ENCODE peak calls at places on chromosomes 13 and 19, in ten cellular contexts. T is skeletal muscle cell, E is epithelial cell of esophagus, Y is heart right ventricle, Z is adipocyte, Q is testis, X is GM23248, B is psoas muscle, G is PC-3, A is neuronal stem cell. H is an unnamed sample.

GRCh38 chr13:51874651-51875050 is 12.9 kb downstream of the CCDC70 start:
- DNase-seq in G (no peak), E (no peak), T (no peak), Z (peak), B (no peak), Q (no peak), Y (no peak), A (no peak), X (no peak), H (peak)

GRCh38 chr13:45036206-45036605 is 46.9 kb downstream of the GPALPP1 start:
- DNase-seq in A (no peak), Y (no peak), Q (no peak), B (no peak), Z (no peak), G (no peak), E (no peak), X (no peak), T (no peak), H (no peak)

GRCh38 chr13:113603116-113603710 is 18.7 kb downstream of the TFDP1 start:
- DNase-seq in B (peak), G (no peak), Y (no peak), Z (no peak), X (no peak), Q (no peak), E (no peak), A (no peak), T (no peak), H (no peak)

GRCh38 chr13:104740616-104741222 is 1674.5 kb upstream of the SLC10A2 start:
- DNase-seq in B (no peak), Z (no peak), E (no peak), Q (no peak), X (no peak), G (no peak), Y (no peak), T (no peak), A (no peak), H (no peak)

GRCh38 chr19:32677657-32678056 is 2.0 kb downstream of the RGS9BP start:
- DNase-seq in E (no peak), Z (no peak), G (no peak), Q (no peak), B (peak), X (no peak), A (peak), T (no peak), Y (no peak), H (peak)

GRCh38 chr19:46728693-46729339 is 11.9 kb upstream of the PRKD2 start:
- DNase-seq in B (peak), Z (peak), E (peak), A (peak), T (no peak), G (peak), Y (peak), X (peak), Q (peak), H (peak)

GRCh38 chr13:31101511-31102170 is 60.1 kb downstream of the HSPH1 start:
- DNase-seq in B (no peak), X (peak), Q (no peak), Z (no peak), E (no peak), G (no peak), Y (peak), A (no peak), T (no peak), H (no peak)

GRCh38 chr13:24307211-24308067 is 1.9 kb upstream of the C1QTNF9 start:
- DNase-seq in Z (no peak), Y (no peak), A (no peak), X (no peak), E (no peak), T (no peak), Q (peak), B (no peak), G (peak), H (no peak)

GRCh38 chr13:39363393-39363792 is 239.6 kb downstream of the LHFPL6 start:
- DNase-seq in G (no peak), Z (no peak), X (no peak), Y (no peak), T (no peak), B (no peak), Q (no peak), E (no peak), A (no peak), H (no peak)

GRCh38 chr19:23002690-23003422 is at the start of gene ZNF728:
- DNase-seq in T (no peak), Q (peak), A (no peak), B (peak), G (no peak), E (no peak), Z (no peak), X (no peak), Y (peak), H (no peak)
- H3K4me3 ChIP-seq in T (no peak), Q (peak), A (no peak), B (peak), G (no peak), E (no peak), Z (peak), X (no peak), Y (peak), H (no peak)

GRCh38 chr13:36992362-36992761 is 6.8 kb downstream of the ALG5 start:
- DNase-seq in T (no peak), Q (no peak), Y (no peak), G (no peak), X (no peak), E (no peak), B (no peak), Z (no peak), A (no peak), H (no peak)
- H3K4me3 ChIP-seq in T (no peak), Q (no peak), Y (no peak), G (no peak), X (no peak), E (no peak), B (no peak), Z (no peak), A (no peak), H (no peak)

GRCh38 chr19:1857648-1858326 is 5.6 kb downstream of the KLF16 start:
- DNase-seq in B (no peak), A (no peak), X (no peak), G (no peak), Y (no peak), Z (no peak), Q (no peak), E (no peak), T (no peak), H (no peak)

GRCh38 chr19:1856345-1856697 is 7.1 kb downstream of the KLF16 start:
- DNase-seq in B (no peak), E (no peak), Q (no peak), Z (no peak), X (peak), T (no peak), Y (no peak), G (no peak), A (no peak), H (no peak)

GRCh38 chr19:1855828-1856255 is 7.5 kb downstream of the KLF16 start:
- DNase-seq in Q (no peak), Z (peak), X (peak), G (no peak), T (no peak), B (no peak), E (no peak), Y (no peak), A (no peak), H (no peak)

GRCh38 chr19:1858412-1859081 is 4.8 kb downstream of the KLF16 start:
- DNase-seq in Y (no peak), E (no peak), A (no peak), G (no peak), X (no peak), Q (no peak), Z (no peak), T (no peak), B (no peak), H (no peak)

DNA sequence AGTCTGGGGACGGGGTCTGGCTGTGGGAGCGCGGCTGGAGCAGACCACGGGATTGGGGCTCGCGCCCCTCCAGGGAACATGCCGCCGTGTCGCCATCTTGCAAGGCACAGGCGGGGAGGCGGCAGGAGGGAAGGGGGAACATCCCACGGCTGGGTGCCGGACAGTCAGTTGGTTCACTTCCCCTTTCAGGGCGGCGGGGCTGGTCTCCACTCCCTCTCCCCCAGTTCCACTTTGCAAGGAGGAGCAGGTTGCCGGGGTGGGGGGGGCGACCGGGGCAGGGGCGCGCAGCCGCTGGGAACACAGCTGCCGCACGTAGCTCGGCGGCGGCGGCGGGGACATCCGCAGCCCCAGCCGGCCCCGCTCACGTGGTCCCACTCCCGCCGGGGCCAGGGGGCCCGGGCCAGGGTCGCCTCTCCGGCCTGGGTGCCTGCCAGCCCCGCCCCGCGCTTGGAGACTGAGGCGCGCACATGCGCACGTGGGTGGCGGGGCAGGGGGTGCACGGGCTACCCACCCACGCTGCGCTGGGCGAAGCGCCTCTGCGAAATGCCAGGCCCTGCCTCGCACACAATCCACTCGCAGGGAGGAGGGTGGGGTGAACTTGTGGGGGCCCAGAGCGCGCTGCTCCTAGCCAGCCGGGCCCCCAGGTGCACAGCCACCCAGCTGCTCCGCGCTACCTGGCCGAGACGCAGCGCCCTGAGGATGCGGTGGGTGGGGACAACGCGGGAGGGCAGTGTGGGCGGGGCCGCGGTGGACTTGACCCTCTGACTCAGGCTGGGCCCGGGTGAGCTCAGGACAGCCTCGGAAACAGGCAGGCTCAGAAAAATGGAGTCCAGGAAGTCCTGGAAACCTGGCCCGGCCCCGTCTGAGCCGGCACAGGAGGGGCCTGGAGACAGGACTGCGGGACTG is 6.4 kb downstream of the KLF16 start:
- DNase-seq in T (no peak), E (peak), A (no peak), Y (peak), Z (peak), X (peak), Q (peak), G (peak), B (peak), H (peak)
- H3K4me3 ChIP-seq in T (peak), E (peak), A (peak), Y (peak), Z (peak), X (peak), Q (peak), G (no peak), B (peak), H (peak)

GRCh38 chr13:29901714-29902631 is 51.6 kb upstream of the UBL3 start:
- DNase-seq in B (peak), Y (no peak), E (peak), G (peak), Q (no peak), T (peak), X (peak), A (no peak), Z (peak), H (peak)
- H3K4me3 ChIP-seq in B (no peak), Y (no peak), E (no peak), G (no peak), Q (no peak), T (no peak), X (peak), A (no peak), Z (peak), H (no peak)

DNA sequence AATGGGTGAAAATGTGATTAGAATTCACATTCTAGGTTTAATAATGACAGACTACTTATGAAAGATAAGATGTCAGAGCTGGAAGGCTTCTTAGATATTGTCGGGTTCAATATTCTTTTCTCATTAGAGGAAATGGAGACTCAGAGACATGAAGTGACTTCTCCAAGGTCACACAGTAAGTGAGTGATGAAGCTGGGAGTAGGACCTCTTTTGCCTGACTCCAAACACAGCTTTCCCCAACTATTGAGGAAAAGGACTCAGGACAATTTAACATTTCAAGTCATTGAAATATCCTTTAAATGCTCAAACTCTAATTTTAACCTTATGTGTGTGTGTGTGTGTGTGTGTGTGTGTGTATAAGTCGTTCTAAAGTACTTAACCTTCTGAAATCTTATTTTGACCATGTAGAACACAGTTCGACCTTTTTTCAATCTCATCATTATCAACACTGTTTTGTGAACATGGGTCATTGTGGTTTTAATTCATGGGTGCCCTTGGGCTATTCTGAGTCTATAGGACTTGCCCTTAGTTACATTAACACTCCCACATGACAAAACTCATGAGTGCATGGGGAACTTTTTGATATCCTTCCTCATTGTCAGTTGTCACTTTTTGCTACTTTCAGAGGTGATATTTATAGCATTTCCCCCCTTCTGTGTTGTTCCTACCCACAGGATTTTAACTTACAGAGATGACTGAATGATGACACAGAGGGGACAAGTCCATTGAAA is 53.0 kb downstream of the LRCH1 start:
- DNase-seq in Q (no peak), Z (no peak), T (no peak), Y (no peak), E (no peak), B (no peak), A (no peak), X (no peak), G (peak), H (no peak)
- H3K4me3 ChIP-seq in Q (no peak), Z (no peak), T (no peak), Y (no peak), E (no peak), B (no peak), A (no peak), X (no peak), G (no peak), H (no peak)

GRCh38 chr19:8638078-8638619 is 7.7 kb downstream of the NFILZ start:
- DNase-seq in X (no peak), A (no peak), Z (peak), T (no peak), Y (no peak), Q (peak), B (no peak), E (no peak), G (peak), H (no peak)
- H3K4me3 ChIP-seq in X (no peak), A (peak), Z (no peak), T (no peak), Y (no peak), Q (no peak), B (no peak), E (no peak), G (peak), H (no peak)

GRCh38 chr19:34431681-34432402 is 3.7 kb downstream of the UBA2 start:
- DNase-seq in Z (peak), B (no peak), A (no peak), X (no peak), T (no peak), G (no peak), Y (no peak), E (no peak), Q (no peak), H (peak)

GRCh38 chr19:34432797-34433196 is 4.6 kb downstream of the UBA2 start:
- DNase-seq in Z (no peak), G (no peak), X (no peak), Y (peak), E (no peak), B (no peak), A (no peak), Q (peak), T (no peak), H (peak)

GRCh38 chr19:34428549-34429285 is 536 bp downstream of the UBA2 start:
- DNase-seq in X (peak), Y (peak), Q (peak), G (peak), E (peak), B (peak), A (peak), T (no peak), Z (peak), H (peak)

GRCh38 chr19:34429553-34429952 is 1.4 kb downstream of the UBA2 start:
- DNase-seq in A (no peak), Q (no peak), Z (no peak), B (no peak), G (no peak), E (no peak), T (no peak), Y (no peak), X (no peak), H (no peak)

DNA sequence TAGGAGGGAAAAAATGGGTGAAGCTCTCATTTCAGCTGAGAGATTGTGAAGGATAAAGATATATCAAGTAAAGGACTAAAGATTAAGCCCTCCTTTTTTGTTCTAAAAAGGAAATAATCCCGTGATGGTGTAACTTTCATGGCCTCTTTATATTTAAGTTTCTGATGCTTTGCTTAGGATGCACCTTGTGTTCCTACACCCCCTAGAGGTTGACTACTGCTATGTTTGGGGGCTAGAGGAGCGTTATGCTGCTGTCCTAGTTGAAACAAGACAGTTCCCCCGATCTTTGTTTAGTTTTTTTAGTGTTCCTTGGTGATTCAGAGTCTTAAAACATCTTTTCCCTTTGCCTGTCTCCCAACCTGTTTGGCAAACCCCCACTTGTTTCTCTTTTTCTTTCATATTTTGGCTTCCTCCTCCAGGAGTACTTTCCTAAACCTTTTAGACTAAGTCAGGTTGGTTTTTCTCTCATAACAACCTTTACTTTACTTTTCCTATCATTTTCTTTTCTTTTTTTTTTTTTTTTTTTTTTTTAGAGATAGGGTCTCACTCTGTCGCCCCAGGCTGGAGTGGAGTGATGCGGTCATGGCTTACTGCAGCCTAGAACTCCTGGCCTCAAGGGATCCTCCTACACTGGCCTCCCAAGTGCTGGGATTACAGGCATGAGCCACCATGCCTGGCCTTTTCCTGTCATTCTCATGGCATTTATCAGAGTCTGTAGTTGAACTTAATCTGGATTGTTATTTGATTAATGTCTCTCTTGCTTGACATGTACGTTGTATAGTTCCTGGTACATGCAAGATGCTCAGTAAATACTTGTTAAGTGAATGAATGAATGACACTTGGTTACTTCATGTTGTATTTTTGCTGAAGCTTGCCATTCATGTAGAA is 2.8 kb downstream of the UBA2 start:
- DNase-seq in A (peak), G (peak), E (peak), T (peak), Y (no peak), X (peak), B (no peak), Q (no peak), Z (peak), H (peak)
- H3K4me3 ChIP-seq in A (no peak), G (peak), E (no peak), T (no peak), Y (no peak), X (peak), B (peak), Q (no peak), Z (peak), H (no peak)

DNA sequence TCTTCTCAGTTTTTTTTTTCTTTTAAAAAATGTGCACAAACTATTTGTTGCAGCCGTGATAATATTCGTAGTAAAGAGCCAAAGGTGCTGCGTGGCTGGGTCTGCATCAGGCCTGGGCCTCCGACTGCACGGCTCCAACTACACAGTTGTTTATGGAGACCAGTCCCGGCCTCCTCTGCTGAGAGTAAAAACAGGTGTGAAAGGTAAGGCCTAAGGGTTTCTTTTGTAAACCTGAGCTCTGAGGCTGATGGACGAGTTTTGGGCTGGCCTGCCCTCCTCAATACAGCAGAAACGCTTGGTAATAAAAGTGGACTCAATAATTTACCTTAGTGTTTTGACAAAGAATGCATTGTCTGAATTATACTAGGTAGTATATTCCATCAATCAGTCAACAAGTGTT is 3.9 kb downstream of the MBNL2 start:
- DNase-seq in B (no peak), X (no peak), T (no peak), A (no peak), E (no peak), Y (no peak), Q (no peak), G (no peak), Z (no peak), H (no peak)
- H3K4me3 ChIP-seq in B (peak), X (peak), T (peak), A (no peak), E (peak), Y (peak), Q (no peak), G (no peak), Z (peak), H (peak)